ENCODE peak calls at places on chromosomes 7 and 10, in five cellular contexts. T is T-helper 9 cell; F is activated CD4-positive, alpha-beta T cell treated with anti-CD3 and anti-CD28 coated beads, Interleukin-2, amount 50 U/mL, for 24 hours; R is ELR; D is GM23248. K is an unnamed sample.

GRCh38 chr7:99109108-99110051 is 34.5 kb downstream of the SMURF1 start:
- DNase-seq in F (no peak), R (peak), D (peak), T (no peak), K (peak)

GRCh38 chr7:4189151-4189570 is 492.9 kb upstream of the FOXK1 start:
- DNase-seq in D (no peak), R (no peak), T (no peak), F (no peak), K (no peak)

GRCh38 chr10:117175901-117176534 is 21.3 kb upstream of the KCNK18 start:
- DNase-seq in T (peak), F (peak), D (peak), R (peak), K (peak)

GRCh38 chr7:80505900-80506500 is 5.9 kb downstream of the GNAT3 start:
- DNase-seq in F (no peak), R (no peak), T (no peak), D (no peak), K (no peak)

GRCh38 chr7:34756691-34757090 is 98.7 kb downstream of the NPSR1 start:
- DNase-seq in T (no peak), R (no peak), D (no peak), F (no peak), K (no peak)

GRCh38 chr10:99540339-99540672 is 7.6 kb downstream of the NKX2-3 start:
- DNase-seq in R (no peak), T (no peak), D (no peak), F (no peak), K (no peak)

GRCh38 chr7:151833213-151833651 is 43.7 kb downstream of the PRKAG2 start:
- DNase-seq in D (no peak), R (no peak), F (no peak), T (no peak), K (no peak)

GRCh38 chr10:89838002-89838615 is 136.7 kb downstream of the KIF20B start:
- DNase-seq in R (no peak), D (peak), F (no peak), T (no peak), K (no peak)

GRCh38 chr7:128425851-128426250 is 16.1 kb upstream of the IMPDH1 start:
- DNase-seq in D (peak), R (peak), T (peak), F (peak), K (peak)

GRCh38 chr7:87575521-87575920 is 25.2 kb downstream of the ABCB1 start:
- DNase-seq in T (no peak), D (peak), F (no peak), R (no peak), K (no peak)

GRCh38 chr10:133257489-133258065 is 19.1 kb downstream of the ADAM8 start:
- DNase-seq in R (peak), D (peak), F (no peak), T (no peak), K (peak)

GRCh38 chr7:140674899-140675701 is 2.4 kb downstream of the ADCK2 start:
- DNase-seq in R (peak), T (no peak), F (no peak), D (peak), K (peak)

GRCh38 chr10:31121074-31121685 is 89.5 kb upstream of the ZNF438 start:
- DNase-seq in T (no peak), D (peak), R (no peak), F (no peak), K (no peak)

GRCh38 chr7:89584896-89585295 is 569.4 kb upstream of the STEAP1 start:
- DNase-seq in D (no peak), T (no peak), F (no peak), R (no peak), K (no peak)

GRCh38 chr10:33808475-33808874 is 474.0 kb upstream of the NRP1 start:
- DNase-seq in T (no peak), R (peak), F (no peak), D (no peak), K (peak)

GRCh38 chr10:8453587-8453986 is 399.1 kb downstream of the GATA3 start:
- DNase-seq in D (peak), R (no peak), T (no peak), F (no peak), K (peak)

GRCh38 chr7:138670594-138670993 is 30.6 kb downstream of the SVOPL start:
- DNase-seq in T (no peak), F (no peak), D (no peak), R (no peak), K (no peak)

GRCh38 chr7:105661625-105662024 is 80.3 kb upstream of the EFCAB10 start:
- DNase-seq in T (no peak), D (no peak), F (no peak), R (no peak), K (no peak)

GRCh38 chr10:49611166-49611814 is 1.2 kb downstream of the SLC18A3 start:
- DNase-seq in D (peak), R (no peak), T (no peak), F (no peak), K (no peak)

GRCh38 chr7:28811003-28811402 is 147.1 kb downstream of the TRIL start:
- DNase-seq in D (no peak), T (no peak), R (no peak), F (no peak), K (no peak)

GRCh38 chr10:7092603-7093002 is 318.2 kb downstream of the SFMBT2 start:
- DNase-seq in R (no peak), F (no peak), T (no peak), D (no peak), K (no peak)

GRCh38 chr10:99612167-99612831 is 7.9 kb downstream of the SLC25A28 start:
- DNase-seq in R (peak), D (peak), F (peak), T (no peak), K (peak)

GRCh38 chr7:31002256-31002655 is 38.5 kb downstream of the GHRHR start:
- DNase-seq in R (peak), D (peak), T (no peak), F (no peak), K (peak)

GRCh38 chr7:106112118-106112971 is at the start of gene SYPL1:
- DNase-seq in R (peak), T (peak), F (peak), D (peak), K (peak)

GRCh38 chr7:130349911-130350782 is 5.5 kb downstream of the CPA5 start:
- DNase-seq in T (no peak), D (no peak), F (no peak), R (no peak), K (peak)

GRCh38 chr10:88731296-88731695 is 25.2 kb downstream of the LIPK start:
- DNase-seq in D (peak), R (no peak), F (no peak), T (no peak), K (no peak)

GRCh38 chr7:128729489-128729888 is 9.7 kb upstream of the CALU start:
- DNase-seq in R (no peak), D (no peak), T (no peak), F (no peak), K (peak)